ENCODE peak calls at places on chromosomes 5 and 9, in five cellular contexts. N is BE2C, C is HCT116, T is tibial artery, P is endodermal cell. W is an unnamed sample.

GRCh38 chr9:85586684-85587083 is 155.1 kb downstream of the AGTPBP1 start:
- DNase-seq in N (no peak), C (no peak), T (no peak), P (no peak), W (no peak)

GRCh38 chr5:61916621-61917620 is 389.1 kb upstream of the KIF2A start:
- DNase-seq in N (no peak), C (no peak), T (no peak), P (no peak), W (no peak)

GRCh38 chr5:37615184-37615583 is 224.7 kb downstream of the GDNF start:
- DNase-seq in N (no peak), C (no peak), T (no peak), P (no peak), W (no peak)

GRCh38 chr9:36492849-36493248 is 79.8 kb upstream of the MELK start:
- DNase-seq in N (no peak), C (no peak), T (no peak), P (no peak), W (no peak)

GRCh38 chr5:167375125-167375524 is 916.3 kb upstream of the WWC1 start:
- DNase-seq in N (no peak), C (no peak), T (no peak), P (no peak), W (no peak)

GRCh38 chr9:5630038-5630507 is 1.2 kb downstream of the RIC1 start:
- DNase-seq in N (no peak), C (no peak), T (no peak), P (no peak), W (no peak)

GRCh38 chr5:55160493-55161209 is 680 bp downstream of the GPX8 start:
- DNase-seq in N (no peak), C (peak), T (peak), P (peak), W (no peak)

GRCh38 chr9:10144336-10144735 is 468.5 kb downstream of the PTPRD start:
- DNase-seq in N (no peak), C (no peak), T (no peak), P (no peak), W (no peak)

GRCh38 chr9:128120741-128121465 is 6.6 kb downstream of the PTGES2 start:
- DNase-seq in N (peak), C (no peak), T (peak), P (peak), W (peak)

GRCh38 chr5:74094096-74094778 is 468.2 kb downstream of the ARHGEF28 start:
- DNase-seq in N (peak), C (no peak), T (no peak), P (no peak), W (no peak)

GRCh38 chr5:10457682-10458574 is 16.2 kb downstream of the ROPN1L start:
- DNase-seq in N (peak), C (no peak), T (no peak), P (peak), W (no peak)

GRCh38 chr9:137411670-137412380 is 11.1 kb downstream of the EXD3 start:
- DNase-seq in N (no peak), C (peak), T (peak), P (no peak), W (peak)

GRCh38 chr9:92763721-92764380 is 782 bp downstream of the BICD2 start:
- DNase-seq in N (peak), C (no peak), T (no peak), P (peak), W (peak)

GRCh38 chr5:44051591-44051990 is 337.6 kb downstream of the FGF10 start:
- DNase-seq in N (no peak), C (no peak), T (no peak), P (no peak), W (no peak)

GRCh38 chr9:104808030-104808614 is 44.2 kb downstream of the NIPSNAP3B start:
- DNase-seq in N (peak), C (no peak), T (no peak), P (peak), W (peak)

GRCh38 chr9:136850866-136851775 is 1.0 kb upstream of the MAMDC4 start:
- DNase-seq in N (peak), C (no peak), T (no peak), P (peak), W (no peak)

GRCh38 chr9:123238364-123238763 is 30.0 kb downstream of the STRBP start:
- DNase-seq in N (no peak), C (no peak), T (no peak), P (no peak), W (no peak)

GRCh38 chr5:37554938-37555337 is 175.8 kb downstream of the WDR70 start:
- DNase-seq in N (peak), C (no peak), T (no peak), P (peak), W (no peak)

GRCh38 chr9:28389411-28389810 is 816.1 kb upstream of the C9orf72 start:
- DNase-seq in N (no peak), C (no peak), T (no peak), P (peak), W (no peak)

GRCh38 chr5:175471628-175472027 is 6.7 kb upstream of the SFXN1 start:
- DNase-seq in N (peak), C (no peak), T (no peak), P (no peak), W (no peak)

GRCh38 chr5:131296213-131296672 is 32.4 kb downstream of the CDC42SE2 start:
- DNase-seq in N (no peak), C (no peak), T (no peak), P (no peak), W (no peak)

GRCh38 chr9:124423155-124423554 is 7.9 kb upstream of the PSMB7 start:
- DNase-seq in N (no peak), C (no peak), T (no peak), P (no peak), W (no peak)
- TF ChIP-seq CTCF in N (no peak), C (no peak), T (no peak), P (no peak), W (no peak)

GRCh38 chr9:2662496-2662895 is 40.9 kb downstream of the VLDLR start:
- DNase-seq in N (peak), C (no peak), T (no peak), P (peak), W (no peak)
- TF ChIP-seq CTCF in N (peak), C (no peak), T (no peak), P (peak), W (no peak)

DNA sequence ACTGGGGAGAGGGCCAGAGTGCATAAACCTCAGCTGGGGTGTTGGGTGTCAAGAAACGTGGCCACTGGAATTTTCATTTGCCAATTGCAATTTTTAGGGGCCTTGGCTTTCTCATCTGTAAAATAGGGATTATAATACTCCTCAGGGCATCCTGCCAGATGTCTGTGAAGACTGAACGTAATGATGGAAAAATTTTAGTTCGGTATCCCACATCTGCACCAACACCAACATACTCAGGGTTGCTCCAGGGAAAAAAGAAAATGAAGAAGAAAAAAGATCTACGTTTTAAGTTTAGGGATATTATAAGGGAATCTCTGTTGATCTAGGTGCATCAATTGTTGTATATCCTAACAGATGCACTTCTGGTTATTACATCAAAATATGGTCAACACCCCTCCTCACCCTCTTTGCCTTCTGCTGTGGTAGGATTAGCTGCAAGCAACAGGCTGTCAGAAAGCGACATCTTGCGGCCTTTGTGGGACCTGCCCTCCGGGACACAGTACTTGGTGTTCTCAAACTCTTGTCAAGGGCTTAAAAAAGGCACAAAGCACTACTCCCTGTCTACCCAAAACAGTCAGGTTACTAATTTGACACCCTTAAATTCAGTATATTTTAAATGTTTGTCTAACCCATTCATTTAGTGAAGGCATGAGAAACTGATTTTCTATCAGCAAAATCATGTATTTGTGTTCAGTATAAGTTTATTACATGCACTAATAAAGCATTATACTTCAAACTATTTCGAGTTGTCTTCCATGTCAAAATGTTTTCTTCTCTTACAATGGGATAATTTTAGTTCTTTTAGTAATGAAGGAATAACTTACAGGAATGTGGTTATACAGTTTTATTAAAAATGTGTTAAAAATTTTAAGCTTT is 8.3 kb upstream of the TBC1D2 start:
- DNase-seq in N (peak), C (peak), T (peak), P (peak), W (peak)
- TF ChIP-seq CTCF in N (peak), C (peak), T (peak), P (peak), W (peak)

GRCh38 chr9:134162212-134162775 is 2.1 kb downstream of the RNU6ATAC start:
- DNase-seq in N (no peak), C (no peak), T (no peak), P (no peak), W (no peak)

GRCh38 chr9:134162926-134163373 is 1.4 kb downstream of the RNU6ATAC start:
- DNase-seq in N (no peak), C (no peak), T (no peak), P (no peak), W (no peak)

GRCh38 chr9:134161647-134162046 is 2.7 kb downstream of the RNU6ATAC start:
- DNase-seq in N (peak), C (no peak), T (no peak), P (no peak), W (no peak)

GRCh38 chr9:134164879-134165278 is 515 bp upstream of the RNU6ATAC start:
- DNase-seq in N (no peak), C (no peak), T (no peak), P (no peak), W (no peak)

DNA sequence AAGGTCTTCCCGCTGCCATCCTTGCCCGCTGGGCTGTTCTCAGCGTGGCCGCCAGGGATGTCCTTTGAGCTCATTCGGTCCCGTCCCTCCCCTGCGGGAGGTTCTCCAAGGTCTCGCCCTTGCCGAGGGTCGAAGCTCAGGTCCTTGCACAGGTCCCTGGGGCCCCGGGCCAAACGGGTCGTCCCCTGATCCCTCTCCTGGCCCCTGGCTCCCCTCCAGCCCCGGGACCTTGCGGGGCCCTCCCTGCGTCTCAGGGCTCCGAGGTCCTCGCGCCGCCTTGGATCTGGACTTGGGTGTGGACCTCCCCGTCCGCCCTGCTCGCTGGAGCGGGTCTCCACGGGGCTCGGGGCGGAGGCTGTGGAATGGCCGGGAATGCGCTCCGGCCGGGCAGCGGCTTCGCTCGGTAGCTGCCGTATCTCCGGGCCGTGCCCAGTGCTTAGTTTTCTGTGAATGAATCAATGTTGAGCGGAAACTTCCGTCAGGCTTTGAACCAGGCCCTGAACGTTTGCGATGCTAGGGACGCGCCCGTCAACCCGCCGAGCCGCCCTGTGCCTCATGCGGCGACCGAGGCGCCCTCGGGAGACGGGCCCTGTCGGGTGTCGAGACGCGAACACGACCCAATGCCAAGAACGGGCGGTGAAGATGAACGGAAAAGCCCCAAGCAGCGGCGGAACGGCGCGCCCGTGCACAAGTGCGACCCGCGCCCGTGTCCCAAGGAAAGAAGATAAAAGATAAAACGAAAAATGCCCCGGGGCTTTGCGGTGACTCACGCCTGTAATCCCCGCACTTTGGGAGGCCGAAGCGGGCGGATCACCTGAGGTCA is 779 bp downstream of the RNU6ATAC start:
- DNase-seq in N (no peak), C (no peak), T (peak), P (peak), W (peak)
- TF ChIP-seq CTCF in N (no peak), C (no peak), T (peak), P (peak), W (peak)

DNA sequence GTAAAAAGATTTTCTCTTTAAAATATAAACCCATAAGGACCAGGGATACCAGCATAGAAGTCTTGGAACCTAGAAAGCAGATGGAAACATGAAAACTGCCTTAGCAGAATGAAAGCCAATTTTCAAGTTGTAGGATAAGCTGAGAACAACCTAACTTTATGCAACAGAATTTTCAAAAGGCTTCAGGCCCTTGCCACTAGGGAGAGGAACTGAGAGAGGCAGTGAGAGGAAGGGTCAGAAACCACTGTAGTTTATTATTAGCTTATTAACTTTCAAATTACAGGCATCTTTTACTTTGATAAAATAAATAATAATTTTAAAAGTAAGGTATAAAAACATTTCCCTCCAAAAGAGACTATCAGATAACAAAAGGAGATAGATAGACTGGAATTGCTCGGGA is 33.4 kb downstream of the FAM81B start:
- DNase-seq in N (no peak), C (no peak), T (no peak), P (no peak), W (no peak)
- TF ChIP-seq CTCF in N (no peak), C (no peak), T (no peak), P (no peak), W (no peak)

GRCh38 chr5:68272289-68272688 is 56.7 kb downstream of the PIK3R1 start:
- DNase-seq in N (no peak), C (no peak), T (no peak), P (no peak), W (no peak)
- TF ChIP-seq CTCF in N (no peak), C (peak), T (peak), P (peak), W (no peak)

GRCh38 chr5:180390441-180391190 is 37.5 kb upstream of the GFPT2 start:
- DNase-seq in N (no peak), C (no peak), T (peak), P (peak), W (no peak)
- TF ChIP-seq CTCF in N (no peak), C (peak), T (no peak), P (peak), W (no peak)

DNA sequence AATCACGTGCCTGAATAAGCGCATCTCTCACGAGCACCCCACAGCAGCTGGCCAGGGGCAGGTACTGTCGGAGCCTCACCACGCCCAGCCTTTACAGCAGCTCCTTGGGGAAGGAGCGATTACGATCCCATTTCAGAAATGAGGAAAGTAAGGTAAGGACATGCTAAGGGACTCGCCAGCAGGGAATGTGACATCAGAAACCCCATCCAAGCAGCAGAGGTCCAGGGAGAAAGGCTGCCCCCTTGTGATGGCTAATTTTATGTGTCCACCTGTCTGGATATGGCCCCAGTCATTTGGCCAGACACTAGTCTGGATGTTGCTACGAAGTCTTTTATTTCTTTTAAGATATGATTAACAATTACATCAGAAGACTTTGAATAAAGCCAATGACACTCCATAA is 77.3 kb downstream of the UBE2QL1 start:
- DNase-seq in N (peak), C (peak), T (no peak), P (peak), W (no peak)
- TF ChIP-seq CTCF in N (peak), C (peak), T (no peak), P (peak), W (no peak)

W was measured in ovary.